ENCODE peak calls at places on chromosomes 13 and 19, in seven cellular contexts. E is neuronal stem cell, L is H9, Q is mesendoderm, J is IMR-90, K is H1, C is mesenchymal stem cell. A is an unnamed sample.

GRCh38 chr13:50224534-50224933 is 209.3 kb downstream of the KCNRG start:
- DNase-seq in E (no peak), J (peak; percentile 51), Q (no peak), L (no peak), K (no peak), C (no peak), A (no peak)

GRCh38 chr13:75326173-75327131 is 155.5 kb downstream of the TBC1D4 start:
- DNase-seq in E (no peak), L (no peak), Q (peak; percentile 91), C (peak; percentile 75), J (peak; percentile 53), K (no peak), A (no peak)

GRCh38 chr19:19004144-19004543 is 29.2 kb downstream of the SUGP2 start:
- DNase-seq in J (no peak), E (no peak), K (no peak), L (no peak), Q (no peak), C (no peak), A (no peak)

GRCh38 chr19:55005684-55006488 is 32.2 kb downstream of the GP6 start:
- DNase-seq in K (no peak), Q (peak; percentile 94), L (peak; percentile 83), E (no peak), C (peak; percentile 18), J (no peak), A (peak; percentile 95)

GRCh38 chr13:40207110-40207478 is 459.3 kb downstream of the FOXO1 start:
- DNase-seq in J (no peak), E (no peak), L (no peak), Q (no peak), C (no peak), K (no peak), A (no peak)

GRCh38 chr13:93227280-93227905 is 786 bp downstream of the GPC6 start:
- DNase-seq in K (peak; percentile 81), L (peak; percentile 57), E (peak; percentile 66), J (peak; percentile 52), Q (peak; percentile 80), C (peak; percentile 78), A (no peak)

GRCh38 chr19:48206402-48207093 is 36.1 kb downstream of the ZSWIM9 start:
- DNase-seq in Q (no peak), C (no peak), L (no peak), E (no peak), J (no peak), K (no peak), A (no peak)

GRCh38 chr19:11383706-11384048 is 437 bp downstream of the EPOR start:
- DNase-seq in E (no peak), J (no peak), L (no peak), K (no peak), C (no peak), Q (peak; percentile 42), A (no peak)

GRCh38 chr13:93673885-93674284 is 447.3 kb downstream of the GPC6 start:
- DNase-seq in C (no peak), K (no peak), Q (no peak), E (no peak), L (no peak), J (no peak), A (no peak)

GRCh38 chr19:23002690-23003422 is at the start of gene ZNF728:
- DNase-seq in L (no peak), Q (no peak), K (no peak), J (no peak), E (no peak), C (no peak), A (peak; percentile 10)

GRCh38 chr19:23771761-23772667 is 13.3 kb upstream of the ZNF681 start:
- DNase-seq in C (no peak), L (no peak), Q (no peak), E (no peak), J (no peak), K (no peak), A (peak; percentile 92)

GRCh38 chr19:52946322-52947310 is 16.1 kb downstream of the ZNF816 start:
- DNase-seq in Q (peak; percentile 95), E (no peak), K (peak; percentile 96), C (no peak), J (peak; percentile 5), L (peak; percentile 99), A (peak; percentile 91)

GRCh38 chr13:64718116-64718515 is 2512.0 kb downstream of the PCDH9 start:
- DNase-seq in J (no peak), L (no peak), C (no peak), K (no peak), Q (no peak), E (no peak), A (no peak)

GRCh38 chr13:113489549-113490495 is 689 bp downstream of the DCUN1D2 start:
- DNase-seq in E (peak; percentile 17), J (peak; percentile 41), Q (peak; percentile 49), C (peak; percentile 66), L (no peak), K (peak; percentile 68), A (peak; percentile 57)

GRCh38 chr19:33814181-33815165 is 17.8 kb downstream of the KCTD15 start:
- DNase-seq in J (peak; percentile 7), K (no peak), C (no peak), Q (no peak), L (no peak), E (no peak), A (no peak)

GRCh38 chr19:40596608-40597328 is 4.4 kb upstream of the LTBP4 start:
- DNase-seq in Q (no peak), J (peak; percentile 59), K (peak; percentile 85), E (no peak), C (peak; percentile 72), L (peak; percentile 89), A (peak; percentile 71)

GRCh38 chr13:101795460-101795859 is 343.0 kb downstream of the ITGBL1 start:
- DNase-seq in C (no peak), K (no peak), Q (no peak), L (no peak), J (no peak), E (no peak), A (no peak)

GRCh38 chr19:31957711-31958110 is 387.7 kb upstream of the ZNF507 start:
- DNase-seq in J (no peak), C (peak; percentile 49), K (no peak), L (no peak), E (no peak), Q (no peak), A (no peak)

GRCh38 chr13:28451482-28452217 is 43.3 kb downstream of the FLT1 start:
- DNase-seq in J (no peak), C (no peak), E (no peak), L (peak; percentile 59), K (no peak), Q (peak; percentile 55), A (peak; percentile 46)

GRCh38 chr19:51719251-51719901 is 4.4 kb downstream of the HAS1 start:
- DNase-seq in E (no peak), Q (no peak), C (no peak), L (peak; percentile 62), K (peak; percentile 69), J (no peak), A (peak; percentile 25)
- H2AK5ac ChIP-seq in E (peak overlapping the region; percentile 38), Q (no peak overlapping the region), C (no peak overlapping the region), L (no peak overlapping the region), K (no peak overlapping the region), J (no peak overlapping the region), A (no peak overlapping the region)

DNA sequence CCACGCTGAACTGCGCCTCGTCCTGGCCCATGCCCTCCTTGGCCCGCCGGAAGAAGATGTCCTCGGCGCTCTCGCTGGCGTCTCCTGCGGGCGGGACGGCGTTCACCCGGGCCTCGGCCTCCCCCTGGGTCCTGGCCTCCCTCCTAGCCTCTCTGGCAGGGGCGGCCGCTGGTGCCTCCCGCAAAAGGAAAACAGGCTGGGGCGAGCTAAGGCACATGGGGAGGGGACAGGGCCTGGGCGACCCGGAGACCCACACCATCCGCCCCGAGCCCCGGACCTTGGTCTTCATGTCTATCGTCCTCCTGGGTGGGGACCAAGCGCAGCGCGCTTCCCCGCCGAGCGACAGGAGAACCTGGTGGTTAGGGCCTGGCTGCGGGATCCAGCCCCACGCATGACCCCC is 5.7 kb upstream of the TBXA2R start:
- DNase-seq in Q (no peak), J (no peak), L (no peak), K (no peak), E (no peak), C (no peak), A (no peak)
- H4K8ac ChIP-seq in Q (no peak overlapping the region), J (no peak overlapping the region), L (no peak overlapping the region), K (no peak overlapping the region), E (no peak overlapping the region), C (no peak overlapping the region), A (no peak overlapping the region)

DNA sequence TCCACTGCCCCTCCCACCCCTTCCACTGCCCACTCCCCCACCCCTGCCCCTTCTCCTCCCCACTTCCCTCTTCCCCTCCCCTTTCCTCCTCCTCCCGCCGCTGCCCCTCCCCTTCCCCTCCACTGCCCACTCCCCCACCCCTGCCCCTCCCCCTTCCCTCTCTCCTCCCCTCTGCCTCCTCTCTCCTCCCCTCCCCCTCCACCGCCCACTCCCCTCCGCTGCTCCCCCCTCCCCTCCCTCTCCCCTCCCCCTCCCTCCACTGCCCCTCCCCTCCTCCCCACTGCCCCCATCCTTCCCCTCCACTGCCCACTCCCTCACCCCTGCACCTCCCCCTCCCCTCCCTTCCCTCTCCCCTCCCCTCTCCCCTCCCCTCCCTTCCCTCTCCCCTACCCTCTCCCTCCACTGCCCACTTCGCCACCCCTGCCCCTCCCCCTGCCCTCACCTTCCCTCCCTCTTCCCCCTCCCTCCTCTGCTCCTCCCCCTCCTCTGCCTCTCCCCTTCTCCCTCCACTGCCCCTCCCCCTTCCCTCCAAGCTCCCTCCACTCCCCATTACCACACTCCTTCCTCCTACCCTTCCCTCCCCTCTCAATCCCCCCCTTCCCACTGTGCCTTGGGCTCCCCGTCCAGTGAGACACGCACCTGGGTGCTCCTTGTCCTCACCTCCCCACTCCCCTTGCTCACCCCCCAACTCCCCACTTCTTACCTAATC is 21.9 kb downstream of the ATP8B3 start:
- DNase-seq in Q (no peak), J (no peak), L (no peak), E (no peak), C (no peak), K (no peak), A (no peak)
- H2AK5ac ChIP-seq in Q (no peak overlapping the region), J (no peak overlapping the region), L (no peak overlapping the region), E (no peak overlapping the region), C (no peak overlapping the region), K (no peak overlapping the region), A (no peak overlapping the region)

GRCh38 chr19:2016041-2016807 is 710 bp upstream of the BTBD2 start:
- DNase-seq in C (peak; percentile 81), Q (peak; percentile 77), K (no peak), E (peak; percentile 45), L (peak; percentile 81), J (peak; percentile 81), A (peak; percentile 46)
- H4K8ac ChIP-seq in C (peak overlapping the region; percentile 62), Q (no peak overlapping the region), K (peak overlapping the region; percentile 73), E (no peak overlapping the region), L (no peak overlapping the region), J (no peak overlapping the region), A (no peak overlapping the region)

GRCh38 chr19:51699170-51699569 is 6.0 kb downstream of the SPACA6 start:
- DNase-seq in K (no peak), L (no peak), Q (no peak), C (no peak), E (no peak), J (no peak), A (no peak)
- H2AK5ac ChIP-seq in K (no peak overlapping the region), L (no peak overlapping the region), Q (no peak overlapping the region), C (no peak overlapping the region), E (no peak overlapping the region), J (no peak overlapping the region), A (no peak overlapping the region)

A was measured in trophoblast cell.